ENCODE peak calls at places on chromosomes 4 and X, in seven cellular contexts. I is heart left ventricle; J is uterus; E is CD8-positive, alpha-beta memory T cell; U is neural progenitor cell; X is upper lobe of right lung; V is left ventricle myocardium inferior. W is an unnamed sample.

GRCh38 chr4:141771889-141772830 is 135.8 kb downstream of the IL15 start:
- DNase-seq in J (no peak), I (no peak), V (no peak), X (no peak), U (no peak), E (no peak), W (no peak)

GRCh38 chr4:137968956-137969709 is 273.0 kb downstream of the SLC7A11 start:
- DNase-seq in U (no peak), V (no peak), I (no peak), X (no peak), J (no peak), E (no peak), W (no peak)

GRCh38 chr4:160129439-160129838 is 1026.6 kb downstream of the RAPGEF2 start:
- DNase-seq in J (no peak), U (no peak), I (no peak), V (no peak), X (no peak), E (no peak), W (no peak)

GRCh38 chr4:137310156-137310555 is 222.1 kb downstream of the PCDH18 start:
- DNase-seq in J (no peak), X (no peak), E (no peak), V (no peak), U (no peak), I (no peak), W (no peak)

GRCh38 chr4:186726440-186727148 is 2.9 kb upstream of the FAT1 start:
- DNase-seq in I (peak; percentile 73), J (peak; percentile 70), U (peak; percentile 93), E (no peak), X (peak; percentile 85), V (peak; percentile 67), W (peak; percentile 87)

GRCh38 chr4:58451707-58452106 is 1341.5 kb upstream of the IGFBP7 start:
- DNase-seq in U (no peak), J (no peak), X (no peak), V (no peak), E (no peak), I (no peak), W (no peak)

GRCh38 chrX:154470434-154470833 is 8.6 kb downstream of the LAGE3 start:
- DNase-seq in I (no peak), U (no peak), E (no peak), V (no peak), X (no peak), J (no peak), W (no peak)

GRCh38 chrX:12917753-12918152 is 11.3 kb downstream of the TLR8 start:
- DNase-seq in J (no peak), U (no peak), V (no peak), X (no peak), I (no peak), E (no peak), W (no peak)

GRCh38 chr4:2007804-2008670 is 737 bp downstream of the NELFA start:
- DNase-seq in X (peak; percentile 65), J (no peak), U (peak; percentile 47), I (no peak), E (no peak), V (no peak), W (no peak)

GRCh38 chr4:151667025-151667424 is 93.8 kb downstream of the GATB start:
- DNase-seq in J (no peak), U (no peak), X (no peak), V (no peak), I (no peak), E (no peak), W (no peak)

GRCh38 chr4:54498661-54499111 is 159.1 kb upstream of the KIT start:
- DNase-seq in I (no peak), E (no peak), X (no peak), V (no peak), J (no peak), U (peak; percentile 20), W (no peak)

GRCh38 chr4:14916554-14917304 is 85.6 kb upstream of the CPEB2 start:
- DNase-seq in V (no peak), J (no peak), I (peak; percentile 39), U (no peak), X (no peak), E (no peak), W (no peak)

GRCh38 chr4:56215138-56215793 is 172.0 kb downstream of the AASDH start:
- DNase-seq in I (no peak), V (no peak), U (no peak), J (no peak), X (no peak), E (no peak), W (no peak)

GRCh38 chr4:124206779-124207605 is 505.5 kb downstream of the ANKRD50 start:
- DNase-seq in V (no peak), I (no peak), U (no peak), J (no peak), E (no peak), X (no peak), W (no peak)

GRCh38 chrX:47202877-47203276 is 9.2 kb downstream of the UBA1 start:
- DNase-seq in U (no peak), E (no peak), J (no peak), I (no peak), V (no peak), X (no peak), W (no peak)

DNA sequence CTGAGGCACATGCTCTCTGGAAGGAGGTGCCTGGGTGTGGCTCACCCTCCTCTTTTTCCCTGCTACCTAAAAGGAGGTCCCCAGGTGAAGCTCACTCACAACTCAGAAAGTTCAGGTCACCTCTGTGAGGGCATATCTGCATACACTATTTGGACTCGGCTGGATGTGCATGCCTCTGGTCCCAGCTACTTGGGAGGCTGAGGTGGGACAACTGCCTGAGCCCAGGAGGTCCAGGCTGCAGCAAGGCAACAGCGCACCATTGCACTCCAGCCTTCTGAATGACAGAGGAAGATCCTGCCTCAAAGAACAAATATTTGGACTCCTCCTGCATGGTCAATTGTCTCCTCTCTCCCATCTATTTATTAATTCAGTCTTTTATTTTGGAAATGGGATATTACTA is 46.4 kb downstream of the CPLX1 start:
- DNase-seq in I (no peak), X (no peak), V (no peak), U (no peak), J (no peak), E (no peak), W (no peak)
- H3K36me3 ChIP-seq in I (peaks cover 57% of the 10 kb centered on the region), X (peaks cover 52% of the 10 kb centered on the region), V (peaks cover 42% of the 10 kb centered on the region), U (peaks cover 17% of the 10 kb centered on the region), J (no peaks in the 10 kb centered on the region), E (peaks cover 18% of the 10 kb centered on the region), W (peaks cover 58% of the 10 kb centered on the region)

GRCh38 chr4:3116955-3117354 is 42.5 kb downstream of the HTT start:
- DNase-seq in J (no peak), U (no peak), X (no peak), I (no peak), V (no peak), E (no peak), W (no peak)
- H3K36me3 ChIP-seq in J (no peaks in the 10 kb centered on the region), U (no peaks in the 10 kb centered on the region), X (peaks cover 76% of the 10 kb centered on the region), I (peaks cover 92% of the 10 kb centered on the region), V (peaks cover 48% of the 10 kb centered on the region), E (peaks cover 31% of the 10 kb centered on the region), W (peaks cover 77% of the 10 kb centered on the region)

DNA sequence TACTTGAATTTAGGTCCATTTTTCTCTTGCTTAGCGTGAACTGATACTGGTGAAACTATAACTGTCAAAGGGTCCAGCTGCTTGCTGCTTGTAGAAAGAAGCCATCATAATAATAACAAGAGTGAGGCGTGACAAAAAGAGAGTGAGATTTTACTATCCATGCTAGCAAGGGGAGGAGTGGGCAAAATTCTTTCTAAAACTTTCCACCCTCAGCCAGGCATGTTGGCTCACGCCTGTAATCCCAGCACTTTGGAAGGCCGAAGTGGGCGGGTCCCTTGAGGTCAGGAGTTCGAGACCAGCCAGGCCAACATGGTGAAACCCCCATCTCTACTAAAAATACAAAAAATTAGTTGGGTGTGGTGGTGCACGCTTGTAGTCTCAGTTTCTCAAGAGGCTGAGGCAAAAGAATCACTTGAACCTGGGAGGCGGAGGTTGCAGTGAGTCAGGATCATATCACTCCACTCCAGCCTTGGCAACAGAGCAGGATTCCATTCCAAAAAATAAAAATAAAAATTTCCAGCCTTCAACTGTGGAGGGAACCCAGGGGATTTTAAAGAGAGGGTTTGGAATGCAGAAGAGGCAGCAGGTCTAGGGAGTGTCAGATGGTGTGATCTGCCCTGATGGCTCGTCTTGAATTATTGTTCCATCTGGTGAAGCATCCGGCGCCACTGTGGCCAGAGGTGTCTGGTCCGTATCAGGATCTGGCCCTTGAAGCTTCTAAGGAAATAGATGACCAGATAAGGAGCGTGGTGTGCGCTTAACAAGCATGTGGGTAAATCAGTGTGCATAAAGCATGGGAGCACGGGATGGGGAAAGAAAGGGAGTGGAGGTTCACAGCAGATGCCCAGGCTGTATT is 51.8 kb downstream of the LRP2BP start:
- DNase-seq in J (peak; percentile 28), I (peak; percentile 12), U (no peak), X (no peak), E (no peak), V (no peak), W (no peak)
- H3K36me3 ChIP-seq in J (no peaks in the 10 kb centered on the region), I (peaks cover 48% of the 10 kb centered on the region), U (peaks cover 14% of the 10 kb centered on the region), X (peaks cover 52% of the 10 kb centered on the region), E (no peaks in the 10 kb centered on the region), V (peaks cover 54% of the 10 kb centered on the region), W (peaks cover 36% of the 10 kb centered on the region)

DNA sequence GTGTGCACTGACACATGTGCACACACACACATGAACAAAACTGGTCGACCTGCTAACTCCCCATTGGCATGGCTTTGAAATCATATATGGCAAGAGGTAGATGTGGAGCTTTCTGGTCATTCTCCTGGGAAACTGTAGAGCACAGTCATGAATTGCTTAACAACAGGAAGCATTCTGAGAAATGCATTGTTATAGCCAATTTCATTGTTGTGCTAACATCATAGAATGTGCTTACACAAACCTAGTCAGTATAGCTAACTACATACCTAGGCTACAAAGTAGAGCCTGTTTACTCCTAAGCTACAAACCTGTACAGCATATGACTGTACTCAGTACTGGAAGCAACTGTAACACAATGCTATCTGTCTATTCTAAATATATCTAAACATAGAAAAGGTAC is 134.2 kb upstream of the SH3RF1 start:
- DNase-seq in X (no peak), U (no peak), I (no peak), E (no peak), J (no peak), V (no peak), W (no peak)
- H3K36me3 ChIP-seq in X (no peaks in the 10 kb centered on the region), U (no peaks in the 10 kb centered on the region), I (peaks cover 6% of the 10 kb centered on the region), E (no peaks in the 10 kb centered on the region), J (no peaks in the 10 kb centered on the region), V (peaks cover 8% of the 10 kb centered on the region), W (no peaks in the 10 kb centered on the region)

GRCh38 chr4:82367438-82368097 is 6.2 kb downstream of the HNRNPD start:
- DNase-seq in J (no peak), I (no peak), V (no peak), U (no peak), E (no peak), X (no peak), W (no peak)
- H3K36me3 ChIP-seq in J (no peaks in the 10 kb centered on the region), I (peaks cover 30% of the 10 kb centered on the region), V (peaks cover 10% of the 10 kb centered on the region), U (peaks cover 20% of the 10 kb centered on the region), E (peaks cover 13% of the 10 kb centered on the region), X (peaks cover 25% of the 10 kb centered on the region), W (no peaks in the 10 kb centered on the region)

DNA sequence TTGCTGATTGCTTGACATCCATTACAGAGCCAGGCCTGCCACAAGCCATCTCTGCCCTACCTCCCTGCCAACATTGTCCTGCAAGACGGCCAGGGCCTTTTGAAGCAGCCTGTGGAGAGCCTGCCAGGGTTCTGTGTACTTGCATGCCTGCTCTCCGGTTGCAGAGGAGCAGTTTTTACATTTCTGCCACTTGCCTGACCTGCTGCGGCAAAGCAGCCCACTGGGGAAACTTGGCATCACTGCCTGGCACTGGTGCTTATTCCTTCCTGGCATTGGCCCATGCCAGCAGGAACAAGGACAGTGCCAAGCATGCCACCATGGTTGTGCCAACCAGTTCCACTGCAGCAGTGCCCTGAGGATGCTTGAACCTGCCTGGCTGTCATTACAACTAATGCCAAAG is 167.1 kb downstream of the NHS start:
- DNase-seq in E (no peak), I (no peak), J (no peak), V (no peak), U (no peak), X (no peak), W (peak; percentile 76)
- H3K36me3 ChIP-seq in E (no peaks in the 10 kb centered on the region), I (no peaks in the 10 kb centered on the region), J (no peaks in the 10 kb centered on the region), V (no peaks in the 10 kb centered on the region), U (no peaks in the 10 kb centered on the region), X (no peaks in the 10 kb centered on the region), W (no peaks in the 10 kb centered on the region)